ENCODE peak calls at places on chromosomes 11 and 22, in four cellular contexts. O is left ventricle myocardium superior; I is stimulated activated CD4-positive, alpha-beta T cell treated with anti-CD3 and anti-CD28 coated beads, TNF-alpha, amount 100 ng/mL, for 24 hours; F is right lobe of liver. D is an unnamed sample.

GRCh38 chr11:113673566-113674396 is 32.3 kb downstream of the TMPRSS5 start:
- DNase-seq in I (no peak), O (no peak), F (no peak), D (no peak)

GRCh38 chr11:89495951-89496350 is 4.8 kb upstream of the NOX4 start:
- DNase-seq in F (no peak), O (no peak), I (no peak), D (no peak)

GRCh38 chr11:14373941-14374646 is 15.1 kb upstream of the RRAS2 start:
- DNase-seq in O (no peak), I (no peak), F (no peak), D (peak)

GRCh38 chr11:62980133-62980760 is 4.5 kb downstream of the SLC22A6 start:
- DNase-seq in F (no peak), I (no peak), O (no peak), D (no peak)

GRCh38 chr11:72629266-72629665 is 45.0 kb downstream of the PDE2A start:
- DNase-seq in F (no peak), I (no peak), O (peak), D (no peak)

GRCh38 chr11:121053244-121053643 is 29.3 kb downstream of the TBCEL start:
- DNase-seq in F (no peak), O (no peak), I (no peak), D (no peak)

GRCh38 chr22:29458551-29458950 is 20.2 kb downstream of the RFPL1 start:
- DNase-seq in F (no peak), O (no peak), I (no peak), D (no peak)

GRCh38 chr11:76783901-76784813 is 1.0 kb downstream of the TSKU start:
- DNase-seq in O (peak), F (peak), I (no peak), D (peak)

GRCh38 chr11:117442869-117443239 is 115.2 kb downstream of the CEP164 start:
- DNase-seq in F (no peak), O (no peak), I (no peak), D (no peak)

GRCh38 chr22:49593509-49593908 is 234.2 kb downstream of the BRD1 start:
- DNase-seq in I (no peak), O (no peak), F (no peak), D (no peak)

GRCh38 chr11:69918231-69918937 is 99.2 kb upstream of the FGF3 start:
- DNase-seq in I (no peak), F (peak), O (peak), D (no peak)

D was measured in NCI-H226.